ENCODE peak calls at places on chromosomes 11 and 22, in eight cellular contexts. P, R, X, I, F, Y, N and A are unnamed samples.

GRCh38 chr11:7501894-7502293 is 11.9 kb upstream of the PPFIBP2 start:
- DNase-seq in P (no peak), R (no peak), X (no peak), I (no peak), F (no peak), Y (no peak), N (no peak), A (no peak)

GRCh38 chr22:36673821-36674220 is 29.7 kb downstream of the CACNG2 start:
- DNase-seq in P (no peak), R (no peak), X (no peak), I (no peak), F (no peak), Y (no peak), N (no peak), A (no peak)

GRCh38 chr22:39182478-39183030 is 30.1 kb upstream of the CBX7 start:
- DNase-seq in P (no peak), R (no peak), X (peak), I (no peak), F (no peak), Y (no peak), N (no peak), A (no peak)

GRCh38 chr22:19086944-19087343 is 35.3 kb downstream of the DGCR2 start:
- DNase-seq in P (no peak), R (no peak), X (peak), I (no peak), F (no peak), Y (peak), N (no peak), A (no peak)

GRCh38 chr11:76302707-76303395 is 78.1 kb downstream of the THAP12 start:
- DNase-seq in P (no peak), R (no peak), X (no peak), I (no peak), F (no peak), Y (no peak), N (no peak), A (no peak)

GRCh38 chr22:47678048-47678447 is 915.6 kb downstream of the TBC1D22A start:
- DNase-seq in P (no peak), R (no peak), X (no peak), I (no peak), F (no peak), Y (no peak), N (no peak), A (no peak)

GRCh38 chr22:27876684-27877083 is 42.4 kb downstream of the PITPNB start:
- DNase-seq in P (no peak), R (no peak), X (no peak), I (no peak), F (no peak), Y (peak), N (no peak), A (no peak)

GRCh38 chr11:63985812-63986155 is 454 bp upstream of the OTUB1 start:
- DNase-seq in P (peak), R (peak), X (no peak), I (no peak), F (peak), Y (no peak), N (no peak), A (no peak)

GRCh38 chr11:75204012-75204674 is 36.4 kb upstream of the TPBGL start:
- DNase-seq in P (no peak), R (no peak), X (no peak), I (no peak), F (no peak), Y (no peak), N (no peak), A (no peak)

GRCh38 chr11:101555366-101555765 is 28.4 kb downstream of the TRPC6 start:
- DNase-seq in P (no peak), R (no peak), X (peak), I (no peak), F (no peak), Y (no peak), N (no peak), A (no peak)

GRCh38 chr11:72823105-72823804 is 9.0 kb downstream of the ATG16L2 start:
- DNase-seq in P (peak), R (peak), X (no peak), I (no peak), F (no peak), Y (no peak), N (no peak), A (no peak)

GRCh38 chr22:25623851-25624250 is 59.4 kb downstream of the GRK3 start:
- DNase-seq in P (no peak), R (no peak), X (no peak), I (no peak), F (no peak), Y (no peak), N (no peak), A (no peak)

GRCh38 chr22:44181912-44182590 is 1.3 kb downstream of the PARVG start:
- DNase-seq in P (peak), R (no peak), X (no peak), I (no peak), F (peak), Y (no peak), N (peak), A (no peak)

GRCh38 chr11:100545970-100546369 is 141.1 kb upstream of the ARHGAP42 start:
- DNase-seq in P (no peak), R (no peak), X (no peak), I (no peak), F (no peak), Y (no peak), N (no peak), A (no peak)

GRCh38 chr11:66289548-66290331 is 797 bp upstream of the YIF1A start:
- DNase-seq in P (no peak), R (peak), X (no peak), I (no peak), F (no peak), Y (no peak), N (no peak), A (no peak)

GRCh38 chr11:29518389-29519174 is 498.2 kb downstream of the KCNA4 start:
- DNase-seq in P (no peak), R (no peak), X (peak), I (no peak), F (no peak), Y (peak), N (no peak), A (no peak)

GRCh38 chr11:76791861-76792260 is 8.7 kb downstream of the TSKU start:
- DNase-seq in P (no peak), R (no peak), X (peak), I (no peak), F (no peak), Y (peak), N (no peak), A (no peak)

GRCh38 chr22:42757475-42757874 is 36.8 kb upstream of the A4GALT start:
- DNase-seq in P (no peak), R (no peak), X (no peak), I (no peak), F (no peak), Y (no peak), N (no peak), A (no peak)

GRCh38 chr11:14480716-14481115 is 18.9 kb downstream of the COPB1 start:
- DNase-seq in P (no peak), R (no peak), X (peak), I (no peak), F (no peak), Y (peak), N (no peak), A (no peak)

GRCh38 chr11:64876226-64876750 is 2.1 kb downstream of the EHD1 start:
- DNase-seq in P (no peak), R (no peak), X (no peak), I (no peak), F (no peak), Y (no peak), N (no peak), A (no peak)

GRCh38 chr11:131468565-131468964 is 98.2 kb downstream of the NTM start:
- DNase-seq in P (no peak), R (no peak), X (no peak), I (no peak), F (no peak), Y (no peak), N (no peak), A (no peak)

GRCh38 chr11:14932447-14932846 is 39.7 kb downstream of the CALCA start:
- DNase-seq in P (no peak), R (no peak), X (no peak), I (no peak), F (no peak), Y (no peak), N (no peak), A (no peak)

GRCh38 chr22:20156611-20157415 is 6.0 kb upstream of the CCDC188 start:
- DNase-seq in P (peak), R (peak), X (peak), I (peak), F (peak), Y (peak), N (peak), A (peak)

GRCh38 chr11:13475091-13475490 is 12.1 kb upstream of the BTBD10 start:
- DNase-seq in P (no peak), R (no peak), X (no peak), I (no peak), F (no peak), Y (no peak), N (no peak), A (no peak)

GRCh38 chr11:27385245-27385644 is 22.2 kb upstream of the CCDC34 start:
- DNase-seq in P (no peak), R (peak), X (peak), I (no peak), F (no peak), Y (peak), N (no peak), A (no peak)

GRCh38 chr11:57055780-57056179 is 67.1 kb downstream of the OR5AK2 start:
- DNase-seq in P (no peak), R (no peak), X (no peak), I (no peak), F (no peak), Y (no peak), N (no peak), A (no peak)

GRCh38 chr22:42930810-42931420 is 73.8 kb upstream of the ARFGAP3 start:
- DNase-seq in P (peak), R (peak), X (peak), I (no peak), F (no peak), Y (peak), N (peak), A (peak)

GRCh38 chr22:24023204-24023789 is 12.2 kb downstream of the CABIN1 start:
- DNase-seq in P (no peak), R (no peak), X (no peak), I (no peak), F (no peak), Y (peak), N (no peak), A (no peak)

GRCh38 chr11:116428638-116428975 is 344.2 kb downstream of the BUD13 start:
- DNase-seq in P (no peak), R (no peak), X (no peak), I (no peak), F (no peak), Y (no peak), N (no peak), A (no peak)

GRCh38 chr11:2208691-2209369 is 37.2 kb upstream of the TH start:
- DNase-seq in P (no peak), R (no peak), X (no peak), I (peak), F (no peak), Y (no peak), N (peak), A (no peak)

GRCh38 chr11:61480936-61481335 is 27.6 kb upstream of the LRRC10B start:
- DNase-seq in P (no peak), R (peak), X (peak), I (no peak), F (no peak), Y (no peak), N (no peak), A (no peak)

GRCh38 chr11:22670803-22671202 is 4.4 kb downstream of the GAS2 start:
- DNase-seq in P (no peak), R (no peak), X (peak), I (no peak), F (no peak), Y (peak), N (no peak), A (no peak)

GRCh38 chr11:87405843-87406242 is 368.1 kb downstream of the TMEM135 start:
- DNase-seq in P (no peak), R (peak), X (no peak), I (no peak), F (no peak), Y (peak), N (no peak), A (no peak)

GRCh38 chr11:65400295-65401072 is 14.0 kb downstream of the FRMD8 start:
- DNase-seq in P (no peak), R (peak), X (no peak), I (no peak), F (no peak), Y (no peak), N (no peak), A (no peak)

GRCh38 chr11:1468473-1469066 is 18.0 kb downstream of the MOB2 start:
- DNase-seq in P (no peak), R (peak), X (no peak), I (no peak), F (no peak), Y (no peak), N (no peak), A (no peak)

DNA sequence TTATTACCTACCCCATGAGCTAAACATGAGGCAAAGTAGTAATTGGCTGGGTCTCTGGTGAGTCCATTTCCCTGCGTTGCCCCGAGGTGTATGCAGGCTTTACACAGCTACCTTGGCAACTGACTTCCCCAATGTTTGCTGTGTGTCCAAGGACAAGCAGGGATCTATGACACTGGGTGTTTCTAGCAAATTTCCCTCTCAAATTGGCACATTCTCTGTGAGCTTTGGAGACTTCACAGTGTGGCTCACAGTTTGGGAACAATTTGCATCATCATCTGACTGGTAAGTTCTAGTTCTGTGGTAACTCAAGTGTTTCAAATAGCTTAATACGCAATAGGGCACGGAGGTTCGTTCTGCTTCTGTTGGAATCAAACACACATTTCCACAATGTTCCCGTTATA is 12.5 kb downstream of the NNMT start:
- DNase-seq in P (no peak), R (peak), X (peak), I (no peak), F (no peak), Y (peak), N (no peak), A (peak)
- H3K4me3 ChIP-seq in P (no peak), R (no peak), X (peak), I (no peak), F (no peak), Y (peak), N (peak), A (no peak)

GRCh38 chr22:31139866-31140716 is at the start of gene PLA2G3:
- DNase-seq in P (no peak), R (no peak), X (peak), I (peak), F (no peak), Y (peak), N (peak), A (no peak)
- H3K4me3 ChIP-seq in P (no peak), R (no peak), X (no peak), I (no peak), F (no peak), Y (no peak), N (no peak), A (no peak)

GRCh38 chr11:83206771-83207413 is 13.4 kb downstream of the ANKRD42 start:
- DNase-seq in P (no peak), R (no peak), X (peak), I (no peak), F (no peak), Y (no peak), N (no peak), A (no peak)
- H3K4me3 ChIP-seq in P (no peak), R (no peak), X (no peak), I (no peak), F (no peak), Y (no peak), N (no peak), A (no peak)

GRCh38 chr11:47212938-47213337 is 1.8 kb upstream of the DDB2 start:
- DNase-seq in P (no peak), R (peak), X (no peak), I (peak), F (no peak), Y (no peak), N (no peak), A (no peak)

GRCh38 chr11:47215366-47215925 is 672 bp downstream of the DDB2 start:
- DNase-seq in P (no peak), R (no peak), X (no peak), I (no peak), F (no peak), Y (no peak), N (no peak), A (no peak)

GRCh38 chr11:47213985-47214564 is 699 bp upstream of the DDB2 start:
- DNase-seq in P (peak), R (peak), X (peak), I (peak), F (peak), Y (peak), N (peak), A (peak)

GRCh38 chr11:47220401-47220821 is 5.6 kb downstream of the DDB2 start:
- DNase-seq in P (no peak), R (no peak), X (peak), I (no peak), F (no peak), Y (peak), N (no peak), A (no peak)

DNA sequence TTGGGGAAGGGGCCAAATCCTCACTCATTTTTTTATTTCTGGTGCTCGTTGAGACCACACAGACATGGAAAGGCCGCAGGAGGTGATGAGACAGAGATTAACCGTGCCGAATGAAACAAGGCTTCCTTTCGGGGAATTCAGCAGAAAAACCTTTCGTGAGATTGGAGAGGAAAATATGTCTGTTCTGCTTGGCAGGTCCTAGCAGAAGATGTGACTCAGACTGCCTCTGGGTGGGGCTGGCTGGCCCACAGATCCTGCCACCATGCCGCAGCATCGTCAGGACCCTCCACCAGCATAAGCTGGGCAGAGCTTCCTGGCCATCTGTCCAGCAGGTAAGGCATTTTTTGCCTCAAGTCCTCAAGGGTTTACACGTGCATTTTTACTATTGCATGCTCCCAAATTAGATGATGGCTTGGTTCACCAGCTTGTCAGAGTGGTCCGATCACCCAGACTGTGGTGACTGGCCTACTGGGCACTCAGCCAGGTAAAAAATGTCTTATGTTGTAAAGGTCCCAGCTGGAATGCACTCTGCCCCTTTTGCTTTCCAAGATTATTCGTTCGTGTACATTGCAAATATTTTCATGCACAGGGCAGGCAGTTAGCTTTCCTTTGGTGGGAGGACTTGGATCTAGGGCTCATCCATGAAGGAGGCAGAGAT is 1.5 kb downstream of the DDB2 start:
- DNase-seq in P (peak), R (peak), X (peak), I (peak), F (peak), Y (peak), N (no peak), A (no peak)
- H3K4me3 ChIP-seq in P (peak), R (peak), X (peak), I (peak), F (peak), Y (peak), N (peak), A (peak)

DNA sequence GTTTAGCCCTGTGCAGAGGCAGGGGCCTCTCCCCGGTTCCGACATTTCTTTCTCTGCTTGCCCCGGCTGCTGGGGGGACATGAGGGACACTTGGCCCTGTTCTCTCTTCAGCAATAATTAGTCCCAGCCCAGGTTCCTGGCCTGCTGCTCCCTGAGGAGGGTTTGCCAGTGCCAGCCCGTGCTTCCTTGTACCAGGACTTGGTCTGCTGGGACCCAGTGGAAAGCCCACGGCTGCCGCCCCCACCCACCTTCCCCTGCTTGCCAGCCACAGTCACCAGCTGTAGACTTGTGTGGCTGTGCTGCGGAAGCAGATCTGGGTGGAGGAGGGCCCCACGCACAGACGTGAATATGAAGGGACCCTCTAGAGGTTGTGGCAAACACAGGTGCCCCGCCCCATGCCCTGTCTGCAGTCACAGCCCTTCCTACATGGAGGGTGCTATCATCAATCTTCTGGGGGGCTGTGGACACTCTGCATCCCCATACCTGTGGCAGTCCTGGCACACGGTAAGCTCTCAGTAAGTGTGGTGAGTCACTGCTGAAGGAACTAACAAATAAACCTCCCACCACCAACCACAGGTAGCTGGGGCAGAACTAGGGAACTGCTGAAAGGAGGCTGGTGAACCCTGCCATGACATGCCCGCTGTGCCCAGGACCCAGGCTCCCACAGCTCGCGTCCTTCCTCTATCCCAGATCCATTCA is 949 bp downstream of the TP53AIP1 start:
- DNase-seq in P (no peak), R (no peak), X (no peak), I (no peak), F (no peak), Y (no peak), N (no peak), A (no peak)
- H3K4me3 ChIP-seq in P (no peak), R (no peak), X (no peak), I (no peak), F (no peak), Y (no peak), N (no peak), A (no peak)

DNA sequence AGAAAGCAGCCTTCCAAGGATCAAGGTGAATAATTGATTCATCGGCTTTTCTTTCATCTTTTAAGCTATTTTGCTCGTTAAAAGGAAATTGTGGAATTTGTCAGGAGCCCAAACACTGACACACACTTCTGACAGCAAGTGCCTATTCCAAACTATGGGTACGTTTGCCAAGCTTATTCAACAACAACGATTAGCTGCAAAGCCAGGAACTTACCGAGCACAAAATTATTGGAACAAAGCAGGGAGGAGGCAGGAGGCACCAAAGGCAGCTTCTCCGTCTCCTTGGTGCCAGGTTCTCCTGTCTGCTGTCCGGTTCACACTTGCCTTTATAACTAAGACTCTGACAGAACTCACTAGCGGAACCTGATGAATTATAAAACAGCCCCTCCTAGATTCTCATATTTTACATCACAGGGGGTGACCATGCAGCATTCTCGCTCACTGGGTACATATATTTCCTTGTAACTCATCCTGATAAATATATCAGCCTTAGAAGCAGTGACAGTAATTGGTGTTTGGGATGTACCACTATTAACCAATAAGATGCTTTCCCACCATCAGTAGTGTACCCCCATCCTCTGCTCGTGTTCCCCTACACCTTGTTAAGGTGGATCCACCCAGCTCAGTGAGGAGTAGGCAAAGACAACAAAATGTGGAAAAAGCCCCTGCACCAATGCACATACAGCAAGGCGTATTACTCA is 395.9 kb upstream of the CCDC90B start:
- DNase-seq in P (no peak), R (no peak), X (no peak), I (no peak), F (no peak), Y (no peak), N (no peak), A (no peak)
- H3K4me3 ChIP-seq in P (peak), R (peak), X (no peak), I (no peak), F (no peak), Y (no peak), N (peak), A (peak)